ENCODE peak calls at places on chromosomes 13 and 19, in four cellular contexts. C, X, D and S are unnamed samples.

GRCh38 chr19:30340724-30341595 is 31.2 kb upstream of the ZNF536 start:
- DNase-seq in X (no peak), D (no peak), C (no peak), S (no peak)

GRCh38 chr19:28539759-28540158 is 673.2 kb downstream of the UQCRFS1 start:
- DNase-seq in D (no peak), C (no peak), X (no peak), S (no peak)

GRCh38 chr19:32692727-32693061 is 1.1 kb downstream of the NUDT19 start:
- DNase-seq in C (no peak), D (no peak), X (no peak), S (no peak)

GRCh38 chr13:46753137-46753536 is 43.8 kb downstream of the ESD start:
- DNase-seq in X (no peak), C (no peak), D (no peak), S (no peak)

GRCh38 chr13:92317066-92317465 is 909.5 kb upstream of the GPC6 start:
- DNase-seq in C (no peak), D (no peak), X (no peak), S (no peak)

GRCh38 chr19:8635422-8635821 is 5.0 kb downstream of the NFILZ start:
- DNase-seq in D (no peak), X (no peak), C (no peak), S (no peak)

GRCh38 chr13:50679321-50679720 is 164.2 kb downstream of the DLEU7 start:
- DNase-seq in C (peak; percentile 39), X (no peak), D (no peak), S (no peak)

GRCh38 chr19:47511128-47511517 is 3.7 kb downstream of the NAPA start:
- DNase-seq in X (no peak), D (no peak), C (no peak), S (no peak)

GRCh38 chr19:18768997-18769891 is 21.9 kb downstream of the COMP start:
- DNase-seq in D (no peak), X (no peak), C (no peak), S (no peak)

GRCh38 chr19:5997371-5997770 is 19.4 kb upstream of the RANBP3 start:
- DNase-seq in C (no peak), X (no peak), D (no peak), S (no peak)

GRCh38 chr13:105165449-105166125 is 1369.9 kb downstream of the EFNB2 start:
- DNase-seq in C (no peak), D (no peak), X (no peak), S (no peak)

GRCh38 chr19:45597425-45598111 is 4.4 kb downstream of the GPR4 start:
- DNase-seq in X (no peak), C (no peak), D (no peak), S (no peak)
- H3K4me3 ChIP-seq in X (no peak overlapping the region), C (no peak overlapping the region), D (no peak overlapping the region), S (no peak overlapping the region)

DNA sequence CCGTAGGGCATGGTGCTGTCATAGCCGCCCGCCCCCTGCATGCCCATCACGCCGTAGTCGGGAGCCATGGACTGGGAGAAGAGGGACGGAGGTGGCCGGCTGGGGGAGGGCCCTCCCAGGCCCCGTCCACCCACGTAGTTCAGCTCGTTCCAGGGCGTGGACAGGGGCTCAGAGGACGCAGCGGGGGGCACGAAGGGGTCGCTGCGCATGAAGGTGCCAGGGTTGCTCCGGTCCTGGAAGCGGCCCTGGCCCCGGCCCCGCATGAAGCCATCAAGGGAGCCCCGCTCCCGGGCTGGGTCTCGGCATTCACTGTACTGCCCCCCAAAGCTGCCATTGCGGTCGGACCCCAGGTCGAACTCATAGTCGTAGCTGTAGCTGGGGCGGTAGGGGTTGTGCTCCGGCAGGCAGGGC is 6.7 kb downstream of the AKAP8 start:
- DNase-seq in X (no peak), C (no peak), D (no peak), S (no peak)
- H3K4me3 ChIP-seq in X (no peak overlapping the region), C (no peak overlapping the region), D (no peak overlapping the region), S (no peak overlapping the region)

GRCh38 chr19:10378124-10378523 is 2.2 kb downstream of the TYK2 start:
- DNase-seq in C (no peak), X (no peak), D (no peak), S (no peak)

GRCh38 chr19:10380311-10381102 is at the start of gene TYK2:
- DNase-seq in C (peak; percentile 91), D (peak; percentile 100), X (peak; percentile 97), S (peak; percentile 97)

GRCh38 chr19:10384580-10384979 is 4.2 kb upstream of the TYK2 start:
- DNase-seq in C (no peak), X (no peak), D (no peak), S (no peak)

GRCh38 chr19:10379880-10380310 is 477 bp downstream of the TYK2 start:
- DNase-seq in D (peak; percentile 42), C (no peak), X (no peak), S (no peak)
- H3K4me3 ChIP-seq in D (peak overlapping the region; percentile 91), C (peak overlapping the region; percentile 90), X (peak overlapping the region; percentile 66), S (peak overlapping the region; percentile 96)

GRCh38 chr19:24032651-24033050 is 54.3 kb upstream of the ZNF254 start:
- DNase-seq in D (no peak), C (no peak), X (no peak), S (no peak)
- H3K4me3 ChIP-seq in D (peak overlapping the region; percentile 65), C (no peak overlapping the region), X (peak overlapping the region; percentile 85), S (peak overlapping the region; percentile 47)

GRCh38 chr19:1553415-1553814 is 14.7 kb downstream of the MEX3D start:
- DNase-seq in X (no peak), D (no peak), C (no peak), S (no peak)

GRCh38 chr19:1549332-1549945 is 18.7 kb downstream of the MEX3D start:
- DNase-seq in D (no peak), C (no peak), X (no peak), S (no peak)

GRCh38 chr19:1555802-1556638 is 12.1 kb downstream of the MEX3D start:
- DNase-seq in D (no peak), C (no peak), X (no peak), S (no peak)

GRCh38 chr19:1554968-1555801 is 12.9 kb downstream of the MEX3D start:
- DNase-seq in X (no peak), D (no peak), C (no peak), S (no peak)

GRCh38 chr19:1551068-1552040 is 16.8 kb downstream of the MEX3D start:
- DNase-seq in C (no peak), X (no peak), D (no peak), S (no peak)
- H3K4me3 ChIP-seq in C (no peak overlapping the region), X (no peak overlapping the region), D (no peak overlapping the region), S (no peak overlapping the region)

GRCh38 chr13:102586615-102587014 is 10.2 kb upstream of the TPP2 start:
- DNase-seq in C (no peak), X (no peak), D (no peak), S (no peak)
- H3K4me3 ChIP-seq in C (no peak overlapping the region), X (no peak overlapping the region), D (no peak overlapping the region), S (no peak overlapping the region)